ENCODE peak calls at places on chromosomes 6 and 20, in four cellular contexts. Q, A, F and S are unnamed samples.
A peak's percentile ranks its signal among the peaks of the same experiment; 100 is the strongest.

GRCh38 chr6:89970609-89971337 is 76.5 kb downstream of the GJA10 start:
- DNase-seq in Q (peak; percentile 78), A (peak; percentile 68), F (peak; percentile 54), S (no peak)

GRCh38 chr6:109722564-109723254 is 31.6 kb downstream of the FIG4 start:
- DNase-seq in Q (no peak), A (no peak), F (no peak), S (no peak)

GRCh38 chr20:59955131-59955796 is 3.0 kb upstream of the CDH26 start:
- DNase-seq in Q (peak; percentile 14), A (no peak), F (peak; percentile 57), S (no peak)

GRCh38 chr20:62643521-62644043 is 1.3 kb downstream of the SLCO4A1 start:
- DNase-seq in Q (no peak), A (no peak), F (no peak), S (no peak)

GRCh38 chr6:68572525-68572924 is 62.6 kb upstream of the ADGRB3 start:
- DNase-seq in Q (peak; percentile 33), A (peak; percentile 68), F (no peak), S (no peak)

GRCh38 chr20:48398506-48399449 is 429.0 kb downstream of the PREX1 start:
- DNase-seq in Q (no peak), A (no peak), F (no peak), S (no peak)

GRCh38 chr6:152123076-152123475 is 315.6 kb downstream of the ESR1 start:
- DNase-seq in Q (no peak), A (no peak), F (no peak), S (no peak)

GRCh38 chr20:50438986-50439407 is 71.2 kb upstream of the PTPN1 start:
- DNase-seq in Q (peak; percentile 57), A (peak; percentile 94), F (no peak), S (no peak)

GRCh38 chr6:26556263-26557070 is 18.3 kb downstream of the HMGN4 start:
- DNase-seq in Q (peak; percentile 93), A (peak; percentile 75), F (no peak), S (no peak)

GRCh38 chr20:64058536-64058935 is 4.5 kb upstream of the TCEA2 start:
- DNase-seq in Q (no peak), A (no peak), F (no peak), S (no peak)

GRCh38 chr6:33590531-33591198 is 10.6 kb upstream of the BAK1 start:
- DNase-seq in Q (no peak), A (peak; percentile 48), F (no peak), S (peak; percentile 62)

GRCh38 chr6:50602191-50602810 is 111.0 kb upstream of the TFAP2D start:
- DNase-seq in Q (peak; percentile 51), A (peak; percentile 50), F (no peak), S (no peak)

GRCh38 chr6:41578714-41579610 is 32.8 kb downstream of the FOXP4 start:
- DNase-seq in Q (peak; percentile 43), A (no peak), F (no peak), S (no peak)

GRCh38 chr6:16803294-16804006 is 42.2 kb upstream of the ATXN1 start:
- DNase-seq in Q (peak; percentile 77), A (no peak), F (no peak), S (peak; percentile 62)

GRCh38 chr20:36629719-36630340 is 16.2 kb downstream of the SLA2 start:
- DNase-seq in Q (no peak), A (no peak), F (no peak), S (no peak)

GRCh38 chr6:136501081-136501480 is 49.1 kb downstream of the MAP7 start:
- DNase-seq in Q (no peak), A (no peak), F (no peak), S (no peak)

GRCh38 chr6:163883946-163884345 is 469.4 kb downstream of the QKI start:
- DNase-seq in Q (peak; percentile 65), A (peak; percentile 54), F (no peak), S (no peak)

GRCh38 chr6:140774080-140774505 is 1358.6 kb upstream of the GJE1 start:
- DNase-seq in Q (peak; percentile 88), A (peak; percentile 60), F (no peak), S (no peak)

GRCh38 chr20:37220255-37220654 is 40.9 kb upstream of the MROH8 start:
- DNase-seq in Q (no peak), A (no peak), F (no peak), S (no peak)

GRCh38 chr20:50823319-50823718 is 28.5 kb downstream of the BCAS4 start:
- DNase-seq in Q (no peak), A (no peak), F (no peak), S (no peak)

GRCh38 chr6:7677229-7677628 is 48.7 kb upstream of the BMP6 start:
- DNase-seq in Q (no peak), A (no peak), F (no peak), S (no peak)

GRCh38 chr20:63475209-63475608 is 2.8 kb upstream of the KCNQ2 start:
- DNase-seq in Q (peak; percentile 6), A (no peak), F (no peak), S (no peak)

GRCh38 chr20:38932457-38933120 is 6.4 kb downstream of the FAM83D start:
- DNase-seq in Q (peak; percentile 71), A (peak; percentile 67), F (no peak), S (no peak)